ENCODE peak calls at places on chromosome 1, in four cellular contexts. G, F, D and R are unnamed samples.

GRCh38 chr1:183267646-183268431 is 81.8 kb downstream of the LAMC2 start:
- DNase-seq in G (peak; percentile 69), D (no peak), F (no peak), R (no peak)

GRCh38 chr1:29473167-29473855 is 237.0 kb downstream of the PTPRU start:
- DNase-seq in G (no peak), D (no peak), F (no peak), R (no peak)

GRCh38 chr1:157485793-157486192 is 66.5 kb downstream of the FCRL5 start:
- DNase-seq in D (no peak), F (no peak), G (no peak), R (no peak)

GRCh38 chr1:68319907-68320306 is 87.6 kb upstream of the WLS start:
- DNase-seq in D (no peak), F (no peak), G (no peak), R (no peak)

GRCh38 chr1:10755977-10756521 is 40.4 kb downstream of the CASZ1 start:
- DNase-seq in G (peak; percentile 46), F (peak; percentile 61), D (peak; percentile 58), R (peak; percentile 79)

GRCh38 chr1:2290595-2291510 is 62.7 kb downstream of the SKI start:
- DNase-seq in D (peak; percentile 84), F (peak; percentile 85), G (peak; percentile 93), R (peak; percentile 98)

GRCh38 chr1:66732407-66733166 is 19.7 kb upstream of the DYNLT5 start:
- DNase-seq in G (no peak), F (no peak), D (no peak), R (no peak)

GRCh38 chr1:78355646-78356045 is 135.1 kb upstream of the PTGFR start:
- DNase-seq in G (no peak), F (no peak), D (no peak), R (no peak)

GRCh38 chr1:6438047-6438525 is 13.5 kb downstream of the ESPN start:
- DNase-seq in G (peak; percentile 80), D (peak; percentile 74), F (peak; percentile 79), R (peak; percentile 82)

GRCh38 chr1:245516178-245516829 is 361.5 kb downstream of the KIF26B start:
- DNase-seq in F (no peak), G (peak; percentile 55), D (peak; percentile 0), R (no peak)

GRCh38 chr1:11523746-11524464 is 45.0 kb downstream of the DISP3 start:
- DNase-seq in F (no peak), D (no peak), G (no peak), R (no peak)

GRCh38 chr1:205994342-205994741 is 8.9 kb downstream of the RAB7B start:
- DNase-seq in G (no peak), D (no peak), F (no peak), R (no peak)

GRCh38 chr1:58895559-58896135 is 111.8 kb upstream of the JUN start:
- DNase-seq in F (no peak), G (no peak), D (no peak), R (no peak)

GRCh38 chr1:98975113-98975512 is 29.5 kb downstream of the PLPPR5 start:
- DNase-seq in G (no peak), F (no peak), D (no peak), R (no peak)

GRCh38 chr1:183375381-183375780 is 42.8 kb downstream of the NMNAT2 start:
- DNase-seq in G (no peak), D (no peak), F (no peak), R (no peak)

GRCh38 chr1:92424376-92424775 is 62.3 kb downstream of the GFI1 start:
- DNase-seq in D (no peak), G (no peak), F (no peak), R (no peak)

GRCh38 chr1:158999301-159000069 is 10.2 kb upstream of the IFI16 start:
- DNase-seq in D (no peak), F (no peak), G (peak; percentile 44), R (no peak)

GRCh38 chr1:207214453-207214852 is 107.0 kb upstream of the CD55 start:
- DNase-seq in G (no peak), D (no peak), F (no peak), R (no peak)

GRCh38 chr1:31004231-31004621 is 61.3 kb downstream of the PUM1 start:
- DNase-seq in G (no peak), F (no peak), D (no peak), R (no peak)

GRCh38 chr1:30670195-30671060 is 53.0 kb downstream of the MATN1 start:
- DNase-seq in F (no peak), G (peak; percentile 57), D (no peak), R (no peak)

GRCh38 chr1:47388548-47389238 is 27.4 kb upstream of the FOXE3 start:
- DNase-seq in D (peak; percentile 61), F (peak; percentile 63), G (peak; percentile 84), R (peak; percentile 73)

GRCh38 chr1:109918077-109918606 is 7.5 kb downstream of the CSF1 start:
- DNase-seq in D (no peak), F (no peak), G (no peak), R (no peak)

GRCh38 chr1:220690140-220691038 is at the start of gene C1orf115:
- DNase-seq in D (peak; percentile 78), G (peak; percentile 90), F (peak; percentile 81), R (peak; percentile 73)

GRCh38 chr1:8142955-8143629 is 117.0 kb upstream of the ERRFI1 start:
- DNase-seq in G (no peak), D (no peak), F (no peak), R (peak; percentile 22)

GRCh38 chr1:210584439-210585113 is 255.9 kb downstream of the HHAT start:
- DNase-seq in G (peak; percentile 74), F (peak; percentile 83), D (peak; percentile 82), R (peak; percentile 91)

GRCh38 chr1:245768596-245768995 is 613.8 kb downstream of the KIF26B start:
- DNase-seq in G (no peak), F (no peak), D (no peak), R (no peak)

GRCh38 chr1:25197235-25197930 is 34.9 kb downstream of the SYF2 start:
- DNase-seq in F (no peak), G (no peak), D (no peak), R (no peak)

GRCh38 chr1:8363186-8363585 is 45.3 kb downstream of the SLC45A1 start:
- DNase-seq in D (no peak), F (no peak), G (no peak), R (no peak)

GRCh38 chr1:202934755-202935154 is 7.7 kb upstream of the KLHL12 start:
- DNase-seq in F (no peak), G (no peak), D (no peak), R (no peak)